ENCODE peak calls at places on chromosomes 3 and 15, in ten cellular contexts. Z, X, C, P, R, K, F, D, A and Y are unnamed samples.

GRCh38 chr15:23566070-23567050 is 886 bp downstream of the MKRN3 start:
- DNase-seq in Z (no peak), X (no peak), C (peak), P (no peak), R (peak), K (peak), F (no peak), D (no peak), A (peak), Y (no peak)

GRCh38 chr3:190320594-190321362 is 1.5 kb downstream of the CLDN1 start:
- DNase-seq in Z (no peak), X (no peak), C (no peak), P (no peak), R (no peak), K (no peak), F (no peak), D (no peak), A (no peak), Y (no peak)

GRCh38 chr15:53305554-53305953 is 453.9 kb downstream of the WDR72 start:
- DNase-seq in Z (no peak), X (no peak), C (no peak), P (no peak), R (no peak), K (no peak), F (no peak), D (no peak), A (no peak), Y (no peak)

GRCh38 chr3:141690366-141691072 is 47.6 kb upstream of the RNF7 start:
- DNase-seq in Z (no peak), X (no peak), C (no peak), P (no peak), R (no peak), K (no peak), F (no peak), D (no peak), A (no peak), Y (no peak)

GRCh38 chr3:127849368-127849767 is 27.1 kb upstream of the MGLL start:
- DNase-seq in Z (no peak), X (no peak), C (no peak), P (no peak), R (no peak), K (no peak), F (no peak), D (no peak), A (no peak), Y (no peak)

GRCh38 chr15:61892140-61892539 is 168.1 kb downstream of the VPS13C start:
- DNase-seq in Z (no peak), X (no peak), C (no peak), P (no peak), R (no peak), K (no peak), F (no peak), D (no peak), A (no peak), Y (no peak)

GRCh38 chr3:64104006-64104405 is 80.7 kb upstream of the PSMD6 start:
- DNase-seq in Z (no peak), X (no peak), C (no peak), P (peak), R (no peak), K (no peak), F (no peak), D (no peak), A (no peak), Y (peak)

GRCh38 chr15:38559908-38560307 is 4.7 kb downstream of the RASGRP1 start:
- DNase-seq in Z (no peak), X (no peak), C (no peak), P (no peak), R (no peak), K (no peak), F (no peak), D (no peak), A (no peak), Y (no peak)

GRCh38 chr15:46938169-46938568 is 779.1 kb upstream of the SEMA6D start:
- DNase-seq in Z (no peak), X (no peak), C (no peak), P (no peak), R (no peak), K (no peak), F (no peak), D (no peak), A (no peak), Y (no peak)

GRCh38 chr15:82021992-82022391 is 23.8 kb downstream of the MEX3B start:
- DNase-seq in Z (no peak), X (no peak), C (no peak), P (peak), R (no peak), K (no peak), F (no peak), D (no peak), A (no peak), Y (no peak)

GRCh38 chr3:194382892-194383223 is 13.3 kb upstream of the LRRC15 start:
- DNase-seq in Z (no peak), X (no peak), C (no peak), P (no peak), R (no peak), K (no peak), F (no peak), D (no peak), A (no peak), Y (no peak)

GRCh38 chr3:163730684-163731083 is 1347.6 kb downstream of the SI start:
- DNase-seq in Z (no peak), X (no peak), C (no peak), P (no peak), R (no peak), K (no peak), F (no peak), D (no peak), A (no peak), Y (no peak)